ENCODE peak calls at places on chromosomes 6 and 20, in nine cellular contexts. J is ovary, P is RWPE2, F is thyroid gland, B is GM12878, Y is HepG2, R is HL-60, A is fibroblast of mammary gland, V is cardiac fibroblast. U is an unnamed sample.

GRCh38 chr6:168179702-168180382 is 100.8 kb upstream of the FRMD1 start:
- DNase-seq in J (no peak), P (no peak), F (no peak), B (no peak), Y (no peak), R (no peak), A (no peak), V (no peak), U (no peak)

GRCh38 chr6:167683028-167683862 is 143.5 kb upstream of the AFDN start:
- DNase-seq in J (peak), P (no peak), F (no peak), B (no peak), Y (peak), R (no peak), A (peak), V (peak), U (no peak)

GRCh38 chr6:32216998-32217397 is 6.9 kb downstream of the NOTCH4 start:
- DNase-seq in J (no peak), P (no peak), F (no peak), B (no peak), Y (no peak), R (no peak), A (no peak), V (no peak), U (no peak)

GRCh38 chr6:31717499-31718222 is 2.5 kb downstream of the LY6G6D start:
- DNase-seq in J (no peak), P (no peak), F (no peak), B (no peak), Y (peak), R (no peak), A (no peak), V (no peak), U (no peak)

GRCh38 chr6:137872071-137872470 is 5.0 kb downstream of the TNFAIP3 start:
- DNase-seq in J (no peak), P (no peak), F (no peak), B (no peak), Y (no peak), R (no peak), A (peak), V (peak), U (peak)

GRCh38 chr6:113049190-113049589 is 702.1 kb downstream of the RFPL4B start:
- DNase-seq in J (no peak), P (no peak), F (no peak), B (no peak), Y (no peak), R (no peak), A (peak), V (no peak), U (no peak)

GRCh38 chr6:151285121-151285520 is 45.4 kb downstream of the AKAP12 start:
- DNase-seq in J (no peak), P (no peak), F (no peak), B (no peak), Y (no peak), R (no peak), A (peak), V (peak), U (peak)

GRCh38 chr20:63590218-63591146 is 16.4 kb upstream of the HELZ2 start:
- DNase-seq in J (no peak), P (peak), F (no peak), B (no peak), Y (no peak), R (no peak), A (no peak), V (no peak), U (no peak)

GRCh38 chr6:16762547-16763477 is 1.6 kb upstream of the ATXN1 start:
- DNase-seq in J (peak), P (peak), F (peak), B (no peak), Y (peak), R (no peak), A (peak), V (peak), U (peak)

GRCh38 chr6:157272866-157273755 is 50.2 kb downstream of the TMEM242 start:
- DNase-seq in J (no peak), P (no peak), F (no peak), B (no peak), Y (peak), R (no peak), A (no peak), V (no peak), U (no peak)

GRCh38 chr6:43817192-43817591 is 47.2 kb downstream of the VEGFA start:
- DNase-seq in J (no peak), P (no peak), F (no peak), B (no peak), Y (peak), R (no peak), A (peak), V (peak), U (peak)

GRCh38 chr6:62466607-62467006 is 180.6 kb upstream of the KHDRBS2 start:
- DNase-seq in J (no peak), P (no peak), F (no peak), B (no peak), Y (no peak), R (no peak), A (no peak), V (no peak), U (no peak)

GRCh38 chr6:39294133-39294532 is 20.1 kb downstream of the KCNK17 start:
- DNase-seq in J (no peak), P (no peak), F (no peak), B (no peak), Y (no peak), R (no peak), A (no peak), V (no peak), U (no peak)

GRCh38 chr6:127576874-127577273 is at the start of gene C6orf58:
- DNase-seq in J (no peak), P (no peak), F (no peak), B (no peak), Y (no peak), R (no peak), A (no peak), V (no peak), U (no peak)

GRCh38 chr6:158185729-158186456 is 17.7 kb downstream of the GTF2H5 start:
- DNase-seq in J (no peak), P (no peak), F (no peak), B (no peak), Y (no peak), R (no peak), A (peak), V (peak), U (peak)

GRCh38 chr6:105649192-105649591 is 246.3 kb upstream of the PREP start:
- DNase-seq in J (no peak), P (no peak), F (no peak), B (no peak), Y (no peak), R (no peak), A (no peak), V (no peak), U (no peak)

GRCh38 chr6:150175611-150176151 is 32.8 kb downstream of the PPP1R14C start:
- DNase-seq in J (no peak), P (no peak), F (no peak), B (no peak), Y (no peak), R (no peak), A (no peak), V (no peak), U (no peak)

GRCh38 chr6:49269190-49269589 is 193.9 kb downstream of the MMUT start:
- DNase-seq in J (no peak), P (no peak), F (no peak), B (no peak), Y (no peak), R (no peak), A (peak), V (peak), U (peak)

GRCh38 chr6:34027445-34027936 is 118.4 kb downstream of the GRM4 start:
- DNase-seq in J (no peak), P (no peak), F (peak), B (no peak), Y (peak), R (no peak), A (peak), V (peak), U (peak)

GRCh38 chr6:146028250-146028789 is 542 bp upstream of the GRM1 start:
- DNase-seq in J (peak), P (peak), F (peak), B (no peak), Y (peak), R (peak), A (peak), V (peak), U (peak)

GRCh38 chr20:39289831-39290230 is 327.7 kb downstream of the DHX35 start:
- DNase-seq in J (no peak), P (no peak), F (no peak), B (no peak), Y (no peak), R (no peak), A (no peak), V (no peak), U (no peak)

GRCh38 chr6:168048724-168049025 is 30.3 kb downstream of the FRMD1 start:
- DNase-seq in J (no peak), P (no peak), F (no peak), B (no peak), Y (no peak), R (no peak), A (no peak), V (no peak), U (no peak)

GRCh38 chr20:64065973-64066341 is 3.0 kb downstream of the TCEA2 start:
- DNase-seq in J (no peak), P (no peak), F (no peak), B (peak), Y (no peak), R (no peak), A (peak), V (peak), U (peak)

GRCh38 chr6:43086022-43086658 is 10.0 kb downstream of the PTK7 start:
- DNase-seq in J (no peak), P (no peak), F (no peak), B (peak), Y (no peak), R (no peak), A (peak), V (no peak), U (no peak)

GRCh38 chr6:44868335-44868668 is 459.8 kb upstream of the RUNX2 start:
- DNase-seq in J (no peak), P (no peak), F (no peak), B (no peak), Y (no peak), R (no peak), A (no peak), V (no peak), U (no peak)

GRCh38 chr20:63095718-63096654 is 89.2 kb upstream of the BHLHE23 start:
- DNase-seq in J (no peak), P (peak), F (no peak), B (no peak), Y (no peak), R (no peak), A (no peak), V (no peak), U (no peak)

GRCh38 chr6:18545726-18546125 is 158.6 kb downstream of the RNF144B start:
- DNase-seq in J (no peak), P (no peak), F (no peak), B (no peak), Y (no peak), R (no peak), A (no peak), V (peak), U (no peak)

GRCh38 chr6:157608221-157609075 is 214.6 kb upstream of the SNX9 start:
- DNase-seq in J (no peak), P (no peak), F (no peak), B (no peak), Y (no peak), R (no peak), A (no peak), V (no peak), U (no peak)

GRCh38 chr20:62367136-62367482 is at the start of gene LAMA5:
- DNase-seq in J (no peak), P (peak), F (peak), B (no peak), Y (peak), R (no peak), A (no peak), V (no peak), U (no peak)

GRCh38 chr6:20657274-20657800 is 123.1 kb downstream of the CDKAL1 start:
- DNase-seq in J (no peak), P (no peak), F (no peak), B (no peak), Y (no peak), R (no peak), A (peak), V (peak), U (no peak)

GRCh38 chr20:1333462-1334369 is 4.8 kb upstream of the SDCBP2 start:
- DNase-seq in J (no peak), P (no peak), F (no peak), B (no peak), Y (no peak), R (no peak), A (no peak), V (no peak), U (no peak)

GRCh38 chr20:61702246-61702645 is 363.4 kb downstream of the TAF4 start:
- DNase-seq in J (no peak), P (no peak), F (no peak), B (no peak), Y (no peak), R (no peak), A (no peak), V (no peak), U (no peak)

GRCh38 chr6:12114055-12114503 is 102.0 kb downstream of the HIVEP1 start:
- DNase-seq in J (no peak), P (no peak), F (no peak), B (no peak), Y (no peak), R (no peak), A (no peak), V (no peak), U (no peak)

GRCh38 chr6:4651831-4652467 is 124.3 kb upstream of the CDYL start:
- DNase-seq in J (no peak), P (no peak), F (no peak), B (no peak), Y (no peak), R (no peak), A (no peak), V (no peak), U (no peak)

GRCh38 chr20:10922941-10923340 is 249.1 kb upstream of the JAG1 start:
- DNase-seq in J (no peak), P (peak), F (no peak), B (no peak), Y (no peak), R (no peak), A (peak), V (peak), U (peak)

GRCh38 chr6:110813813-110814487 is 1.3 kb downstream of the CDK19 start:
- DNase-seq in J (no peak), P (no peak), F (no peak), B (no peak), Y (no peak), R (no peak), A (peak), V (peak), U (no peak)

GRCh38 chr6:40440083-40440482 is 147.1 kb downstream of the LRFN2 start:
- DNase-seq in J (no peak), P (no peak), F (no peak), B (no peak), Y (no peak), R (peak), A (peak), V (no peak), U (no peak)
- TF ChIP-seq CTCF in J (no peak), P (no peak), F (no peak), B (no peak), Y (no peak), R (no peak), A (no peak), V (no peak), U (no peak)

GRCh38 chr20:60271597-60271996 is 313.4 kb downstream of the CDH26 start:
- DNase-seq in J (no peak), P (no peak), F (peak), B (no peak), Y (no peak), R (no peak), A (no peak), V (peak), U (no peak)
- TF ChIP-seq CTCF in J (no peak), P (peak), F (peak), B (no peak), Y (no peak), R (peak), A (peak), V (peak), U (peak)

GRCh38 chr20:57043669-57044268 is 222.7 kb downstream of the BMP7 start:
- DNase-seq in J (no peak), P (peak), F (peak), B (no peak), Y (peak), R (no peak), A (no peak), V (no peak), U (no peak)

GRCh38 chr20:57048027-57048869 is 218.2 kb downstream of the BMP7 start:
- DNase-seq in J (no peak), P (no peak), F (peak), B (no peak), Y (peak), R (peak), A (peak), V (no peak), U (peak)

GRCh38 chr20:57051096-57051495 is 215.3 kb downstream of the BMP7 start:
- DNase-seq in J (no peak), P (no peak), F (no peak), B (no peak), Y (peak), R (no peak), A (no peak), V (no peak), U (no peak)

GRCh38 chr20:57049298-57049697 is 217.1 kb downstream of the BMP7 start:
- DNase-seq in J (no peak), P (peak), F (no peak), B (no peak), Y (no peak), R (no peak), A (no peak), V (no peak), U (no peak)

DNA sequence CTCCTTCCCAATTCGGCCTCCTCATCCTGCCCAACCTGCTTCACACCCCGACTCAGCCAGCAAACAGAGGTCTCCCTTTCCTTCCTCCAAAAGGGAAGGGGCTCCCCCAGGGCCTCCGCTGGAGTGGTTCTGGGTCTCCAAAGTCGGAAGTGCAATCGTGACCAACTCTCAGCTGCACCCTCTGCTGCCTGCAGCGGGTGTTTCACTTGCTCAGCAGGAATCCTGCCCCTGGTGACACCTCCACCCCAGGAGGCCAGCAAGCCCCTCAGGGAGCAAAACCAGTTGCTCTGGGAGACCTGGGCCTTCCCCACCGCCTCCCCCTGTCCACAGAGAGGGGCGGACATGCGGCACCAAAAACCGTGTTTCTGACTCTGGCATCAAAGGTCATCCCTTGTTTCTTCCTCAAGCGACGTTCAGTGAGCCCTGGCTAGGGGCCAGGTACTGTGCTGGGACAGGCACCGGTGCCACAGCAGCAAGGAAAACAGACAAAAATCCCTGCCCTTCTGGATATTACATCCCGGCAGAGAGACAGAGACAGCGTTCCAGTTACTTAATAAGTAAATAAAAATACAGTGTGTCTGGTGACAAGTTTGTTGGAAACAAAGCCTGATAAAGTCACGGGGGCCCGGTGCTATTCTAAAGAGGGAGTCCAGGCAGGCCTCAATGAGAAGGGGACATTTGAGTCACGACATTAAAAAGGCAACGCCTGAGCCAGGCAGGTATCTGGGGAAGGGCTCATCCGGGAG is 219.0 kb downstream of the BMP7 start:
- DNase-seq in J (no peak), P (no peak), F (peak), B (no peak), Y (peak), R (no peak), A (no peak), V (no peak), U (no peak)
- TF ChIP-seq CTCF in J (no peak), P (peak), F (peak), B (peak), Y (peak), R (no peak), A (no peak), V (no peak), U (peak)

GRCh38 chr6:139801571-139802321 is 427.3 kb upstream of the CITED2 start:
- DNase-seq in J (no peak), P (no peak), F (no peak), B (no peak), Y (no peak), R (no peak), A (peak), V (peak), U (no peak)
- TF ChIP-seq CTCF in J (no peak), P (no peak), F (no peak), B (no peak), Y (no peak), R (no peak), A (no peak), V (no peak), U (no peak)

DNA sequence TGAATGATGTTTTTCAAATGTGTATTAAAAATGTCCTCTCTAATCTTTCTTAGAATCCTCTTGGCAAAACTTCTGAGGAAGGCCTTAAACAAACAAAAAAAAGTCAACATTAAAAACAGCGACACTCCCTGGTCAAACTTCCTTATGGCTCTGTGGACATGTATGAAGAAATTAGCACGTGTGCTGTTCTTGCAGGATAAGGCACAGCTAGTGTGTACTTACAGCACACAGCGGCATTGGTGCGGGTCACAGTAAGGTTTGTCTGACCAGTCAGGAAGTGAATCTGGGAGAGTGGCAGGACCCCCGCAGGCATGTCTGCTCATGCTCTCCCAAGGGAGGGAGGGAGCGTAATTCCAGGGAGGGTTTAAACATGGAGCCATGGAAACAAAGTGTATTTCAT is 38.8 kb downstream of the SLC22A1 start:
- DNase-seq in J (no peak), P (no peak), F (no peak), B (no peak), Y (peak), R (no peak), A (no peak), V (peak), U (no peak)
- TF ChIP-seq CTCF in J (no peak), P (no peak), F (no peak), B (no peak), Y (peak), R (no peak), A (no peak), V (peak), U (peak)

GRCh38 chr20:36506253-36506652 is 35.1 kb upstream of the MYL9 start:
- DNase-seq in J (no peak), P (no peak), F (no peak), B (no peak), Y (peak), R (no peak), A (no peak), V (peak), U (peak)
- TF ChIP-seq CTCF in J (no peak), P (peak), F (no peak), B (no peak), Y (peak), R (no peak), A (peak), V (peak), U (peak)